ENCODE peak calls at places on chromosomes 13 and 19, in four cellular contexts. K is endothelial cell of umbilical vein, G is GM12878, S is K562. W is an unnamed sample.

GRCh38 chr13:111518161-111518791 is 197.8 kb downstream of the TEX29 start:
- DNase-seq in K (no peak), G (no peak), S (no peak), W (no peak)

GRCh38 chr13:60572003-60572792 is 175.2 kb downstream of the TDRD3 start:
- DNase-seq in K (peak), G (no peak), S (no peak), W (peak)

GRCh38 chr13:113735750-113736149 is 23.3 kb upstream of the TMEM255B start:
- DNase-seq in K (no peak), G (no peak), S (no peak), W (no peak)

GRCh38 chr13:52449323-52450011 is 967 bp downstream of the VPS36 start:
- DNase-seq in K (peak), G (no peak), S (no peak), W (no peak)

GRCh38 chr19:33727331-33728028 is 69.2 kb upstream of the KCTD15 start:
- DNase-seq in K (no peak), G (no peak), S (no peak), W (no peak)

GRCh38 chr19:30784850-30785459 is 412.8 kb downstream of the ZNF536 start:
- DNase-seq in K (no peak), G (no peak), S (peak), W (peak)

GRCh38 chr13:101211261-101211660 is 205.0 kb downstream of the NALCN start:
- DNase-seq in K (peak), G (no peak), S (no peak), W (peak)

GRCh38 chr19:30565680-30566079 is 193.5 kb downstream of the ZNF536 start:
- DNase-seq in K (no peak), G (no peak), S (no peak), W (no peak)

GRCh38 chr13:72875233-72875632 is 93.3 kb downstream of the PIBF1 start:
- DNase-seq in K (no peak), G (no peak), S (no peak), W (no peak)

GRCh38 chr19:6739884-6740588 is 556 bp downstream of the TRIP10 start:
- DNase-seq in K (peak), G (no peak), S (peak), W (no peak)

GRCh38 chr19:53879145-53880037 is 2.6 kb upstream of the PRKCG start:
- DNase-seq in K (peak), G (no peak), S (peak), W (peak)

GRCh38 chr13:35987572-35988513 is 143.3 kb downstream of the DCLK1 start:
- DNase-seq in K (no peak), G (no peak), S (no peak), W (no peak)

GRCh38 chr19:9014809-9015208 is 4.6 kb upstream of the MUC16 start:
- DNase-seq in K (no peak), G (no peak), S (no peak), W (no peak)

GRCh38 chr13:91046715-91047327 is 300.7 kb upstream of the MIR17HG start:
- DNase-seq in K (no peak), G (no peak), S (no peak), W (no peak)

GRCh38 chr13:106143930-106144709 is 391.3 kb downstream of the EFNB2 start:
- DNase-seq in K (no peak), G (no peak), S (no peak), W (no peak)

GRCh38 chr13:114077121-114077937 is 55.1 kb downstream of the RASA3 start:
- DNase-seq in K (no peak), G (no peak), S (no peak), W (no peak)

GRCh38 chr19:16342002-16342715 is 17.5 kb downstream of the KLF2 start:
- DNase-seq in K (no peak), G (peak), S (no peak), W (no peak)

GRCh38 chr13:105262579-105262978 is 1272.9 kb downstream of the EFNB2 start:
- DNase-seq in K (no peak), G (no peak), S (no peak), W (no peak)

GRCh38 chr19:40379446-40380198 is 10.4 kb downstream of the HIPK4 start:
- DNase-seq in K (no peak), G (no peak), S (no peak), W (no peak)

GRCh38 chr13:96781141-96781540 is 213.1 kb downstream of the OXGR1 start:
- DNase-seq in K (no peak), G (no peak), S (no peak), W (no peak)

GRCh38 chr13:112065867-112066623 is 904 bp upstream of the SOX1 start:
- DNase-seq in K (no peak), G (no peak), S (no peak), W (no peak)

GRCh38 chr13:94261163-94261562 is 218.3 kb downstream of the DCT start:
- DNase-seq in K (no peak), G (no peak), S (no peak), W (no peak)

GRCh38 chr13:45548281-45548680 is 67.3 kb downstream of the ERICH6B start:
- DNase-seq in K (no peak), G (no peak), S (no peak), W (no peak)

GRCh38 chr13:101529419-101529818 is 76.9 kb downstream of the ITGBL1 start:
- DNase-seq in K (no peak), G (no peak), S (no peak), W (peak)

GRCh38 chr19:3508771-3509535 is 2.8 kb downstream of the FZR1 start:
- DNase-seq in K (no peak), G (no peak), S (no peak), W (peak)
- TF ChIP-seq FOS in K (no peak), G (no peak), S (no peak), W (no peak)

GRCh38 chr19:4539169-4539696 is 603 bp downstream of the LRG1 start:
- DNase-seq in K (no peak), G (no peak), S (no peak), W (no peak)
- H3K9ac ChIP-seq in K (no peak), G (no peak), S (peak), W (no peak)

GRCh38 chr19:36058481-36059179 is 3.9 kb downstream of the WDR62 start:
- DNase-seq in K (no peak), G (no peak), S (no peak), W (no peak)
- TF ChIP-seq FOS in K (no peak), G (no peak), S (no peak), W (no peak)

DNA sequence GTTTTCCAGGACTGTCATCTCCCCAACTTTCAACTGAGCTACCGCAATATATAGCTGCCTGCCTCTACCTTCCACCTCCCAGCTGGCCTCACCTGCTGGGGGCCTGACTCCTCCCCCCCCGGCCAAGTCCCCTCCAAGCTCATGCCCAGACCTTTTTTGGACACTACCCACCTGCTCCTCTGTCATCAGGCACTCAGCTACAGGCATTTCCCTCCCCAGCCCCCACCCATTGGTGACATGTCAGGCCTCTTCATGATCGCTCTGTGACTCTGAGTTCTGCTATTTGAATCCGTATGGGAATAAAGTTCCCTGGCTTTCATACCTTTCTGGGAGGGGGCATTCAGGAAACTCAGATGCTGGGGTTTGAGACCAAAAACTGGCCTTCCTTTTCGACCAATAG is 1.8 kb downstream of the PRKACA start:
- DNase-seq in K (no peak), G (no peak), S (no peak), W (no peak)
- H3K9ac ChIP-seq in K (no peak), G (no peak), S (peak), W (no peak)

DNA sequence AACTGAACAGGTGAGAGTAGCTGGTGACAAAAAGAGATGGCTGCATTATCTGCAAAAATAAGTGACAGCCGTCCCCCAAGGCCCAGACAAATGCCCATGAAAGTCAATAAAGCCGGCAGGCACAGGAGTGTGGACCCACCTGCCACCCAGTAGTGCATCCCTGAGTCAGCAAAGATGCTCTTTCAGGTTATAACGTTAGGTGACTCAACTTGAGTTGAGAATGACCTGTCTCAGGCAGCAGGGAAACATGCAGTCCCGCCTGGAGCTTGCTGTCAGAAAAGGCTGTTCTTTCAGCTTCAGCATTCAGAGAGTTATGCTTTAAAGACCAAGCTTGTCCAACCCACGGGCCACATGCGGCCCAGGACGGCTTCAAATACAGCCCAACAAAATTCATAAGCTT is 110.6 kb downstream of the RAB20 start:
- DNase-seq in K (no peak), G (no peak), S (no peak), W (no peak)
- TF ChIP-seq FOS in K (no peak), G (no peak), S (no peak), W (no peak)